ENCODE peak calls at places on chromosomes 5 and 9, in seven cellular contexts. One of them, this sample, is unnamed.

GRCh38 chr9:91785403-91785917 is 164.6 kb downstream of the ROR2 start:
- DNase-seq in central memory CD8-positive, alpha-beta T cell: no peak
- DNase-seq in Calu3: no peak
- DNase-seq in NAMALWA: no peak
- DNase-seq in amniotic stem cell: no peak
- DNase-seq in HuH-7: no peak
- DNase-seq in hepatocyte: no peak
- DNase-seq in this sample: no peak

GRCh38 chr5:67481362-67481761 is 284.8 kb upstream of the CD180 start:
- DNase-seq in central memory CD8-positive, alpha-beta T cell: no peak
- DNase-seq in Calu3: no peak
- DNase-seq in NAMALWA: no peak
- DNase-seq in amniotic stem cell: no peak
- DNase-seq in HuH-7: no peak
- DNase-seq in hepatocyte: no peak
- DNase-seq in this sample: no peak

GRCh38 chr9:77561321-77562020 is 86.7 kb downstream of the GNA14 start:
- DNase-seq in central memory CD8-positive, alpha-beta T cell: no peak
- DNase-seq in Calu3: no peak
- DNase-seq in NAMALWA: no peak
- DNase-seq in amniotic stem cell: no peak
- DNase-seq in HuH-7: no peak
- DNase-seq in hepatocyte: no peak
- DNase-seq in this sample: no peak

GRCh38 chr5:616342-617039 is 4.4 kb downstream of the CEP72 start:
- DNase-seq in central memory CD8-positive, alpha-beta T cell: no peak
- DNase-seq in Calu3: peak; percentile 33
- DNase-seq in NAMALWA: no peak
- DNase-seq in amniotic stem cell: no peak
- DNase-seq in HuH-7: no peak
- DNase-seq in hepatocyte: no peak
- DNase-seq in this sample: no peak

GRCh38 chr5:125576823-125577222 is 830.4 kb upstream of the ZNF608 start:
- DNase-seq in central memory CD8-positive, alpha-beta T cell: no peak
- DNase-seq in Calu3: no peak
- DNase-seq in NAMALWA: no peak
- DNase-seq in amniotic stem cell: no peak
- DNase-seq in HuH-7: no peak
- DNase-seq in hepatocyte: no peak
- DNase-seq in this sample: no peak

GRCh38 chr5:6770826-6771607 is 57.8 kb downstream of the TENT4A start:
- DNase-seq in central memory CD8-positive, alpha-beta T cell: no peak
- DNase-seq in Calu3: no peak
- DNase-seq in NAMALWA: no peak
- DNase-seq in amniotic stem cell: no peak
- DNase-seq in HuH-7: no peak
- DNase-seq in hepatocyte: no peak
- DNase-seq in this sample: no peak

GRCh38 chr5:131589510-131590348 is 45.3 kb downstream of the RAPGEF6 start:
- DNase-seq in central memory CD8-positive, alpha-beta T cell: peak; percentile 14
- DNase-seq in Calu3: peak; percentile 30
- DNase-seq in NAMALWA: peak; percentile 72
- DNase-seq in amniotic stem cell: peak; percentile 17
- DNase-seq in HuH-7: peak; percentile 77
- DNase-seq in hepatocyte: peak; percentile 76
- DNase-seq in this sample: peak; percentile 81

GRCh38 chr5:41636605-41637004 is 126.2 kb upstream of the PLCXD3 start:
- DNase-seq in central memory CD8-positive, alpha-beta T cell: no peak
- DNase-seq in Calu3: peak; percentile 10
- DNase-seq in NAMALWA: peak; percentile 64
- DNase-seq in amniotic stem cell: no peak
- DNase-seq in HuH-7: peak; percentile 24
- DNase-seq in hepatocyte: peak; percentile 31
- DNase-seq in this sample: no peak

GRCh38 chr9:89605181-89606048 is 603 bp downstream of the GADD45G start:
- DNase-seq in central memory CD8-positive, alpha-beta T cell: peak; percentile 16
- DNase-seq in Calu3: peak; percentile 41
- DNase-seq in NAMALWA: no peak
- DNase-seq in amniotic stem cell: no peak
- DNase-seq in HuH-7: peak; percentile 26
- DNase-seq in hepatocyte: peak; percentile 77
- DNase-seq in this sample: no peak

GRCh38 chr9:129852575-129852974 is 17.3 kb downstream of the USP20 start:
- DNase-seq in central memory CD8-positive, alpha-beta T cell: no peak
- DNase-seq in Calu3: no peak
- DNase-seq in NAMALWA: no peak
- DNase-seq in amniotic stem cell: no peak
- DNase-seq in HuH-7: no peak
- DNase-seq in hepatocyte: no peak
- DNase-seq in this sample: no peak

GRCh38 chr5:91266184-91266705 is 116.9 kb downstream of the ARRDC3 start:
- DNase-seq in central memory CD8-positive, alpha-beta T cell: no peak
- DNase-seq in Calu3: no peak
- DNase-seq in NAMALWA: peak; percentile 25
- DNase-seq in amniotic stem cell: peak; percentile 41
- DNase-seq in HuH-7: no peak
- DNase-seq in hepatocyte: peak; percentile 34
- DNase-seq in this sample: no peak

GRCh38 chr5:372911-373709 is 51.6 kb downstream of the AHRR start:
- DNase-seq in central memory CD8-positive, alpha-beta T cell: peak; percentile 8
- DNase-seq in Calu3: no peak
- DNase-seq in NAMALWA: no peak
- DNase-seq in amniotic stem cell: no peak
- DNase-seq in HuH-7: no peak
- DNase-seq in hepatocyte: no peak
- DNase-seq in this sample: no peak

GRCh38 chr5:139050432-139050831 is 147.7 kb downstream of the SIL1 start:
- DNase-seq in central memory CD8-positive, alpha-beta T cell: no peak
- DNase-seq in Calu3: no peak
- DNase-seq in NAMALWA: no peak
- DNase-seq in amniotic stem cell: no peak
- DNase-seq in HuH-7: no peak
- DNase-seq in hepatocyte: no peak
- DNase-seq in this sample: no peak

GRCh38 chr5:18772475-18772874 is 1138.2 kb downstream of the TAF11L14 start:
- DNase-seq in central memory CD8-positive, alpha-beta T cell: no peak
- DNase-seq in Calu3: peak; percentile 43
- DNase-seq in NAMALWA: peak; percentile 10
- DNase-seq in amniotic stem cell: no peak
- DNase-seq in HuH-7: no peak
- DNase-seq in hepatocyte: peak; percentile 60
- DNase-seq in this sample: no peak

GRCh38 chr5:149371296-149371962 is 7.7 kb downstream of the IL17B start:
- DNase-seq in central memory CD8-positive, alpha-beta T cell: peak; percentile 51
- DNase-seq in Calu3: peak; percentile 87
- DNase-seq in NAMALWA: peak; percentile 77
- DNase-seq in amniotic stem cell: peak; percentile 29
- DNase-seq in HuH-7: peak; percentile 80
- DNase-seq in hepatocyte: peak; percentile 81
- DNase-seq in this sample: peak; percentile 49

GRCh38 chr5:10599828-10600227 is 36.0 kb downstream of the ANKRD33B start:
- DNase-seq in central memory CD8-positive, alpha-beta T cell: no peak
- DNase-seq in Calu3: no peak
- DNase-seq in NAMALWA: no peak
- DNase-seq in amniotic stem cell: peak; percentile 4
- DNase-seq in HuH-7: no peak
- DNase-seq in hepatocyte: no peak
- DNase-seq in this sample: no peak

GRCh38 chr9:128214571-128215490 is 11.7 kb downstream of the DNM1 start:
- DNase-seq in central memory CD8-positive, alpha-beta T cell: no peak
- DNase-seq in Calu3: peak; percentile 36
- DNase-seq in NAMALWA: no peak
- DNase-seq in amniotic stem cell: no peak
- DNase-seq in HuH-7: no peak
- DNase-seq in hepatocyte: peak; percentile 7
- DNase-seq in this sample: no peak

GRCh38 chr5:147788023-147788422 is 5.5 kb upstream of the JAKMIP2 start:
- DNase-seq in central memory CD8-positive, alpha-beta T cell: no peak
- DNase-seq in Calu3: no peak
- DNase-seq in NAMALWA: no peak
- DNase-seq in amniotic stem cell: no peak
- DNase-seq in HuH-7: no peak
- DNase-seq in hepatocyte: no peak
- DNase-seq in this sample: no peak

GRCh38 chr5:157167219-157167621 is 1.2 kb upstream of the GARIN3 start:
- DNase-seq in central memory CD8-positive, alpha-beta T cell: no peak
- DNase-seq in Calu3: no peak
- DNase-seq in NAMALWA: no peak
- DNase-seq in amniotic stem cell: peak; percentile 16
- DNase-seq in HuH-7: no peak
- DNase-seq in hepatocyte: peak; percentile 32
- DNase-seq in this sample: no peak

GRCh38 chr5:162209005-162209605 is 141.5 kb downstream of the GABRG2 start:
- DNase-seq in central memory CD8-positive, alpha-beta T cell: no peak
- DNase-seq in Calu3: no peak
- DNase-seq in NAMALWA: peak; percentile 68
- DNase-seq in amniotic stem cell: no peak
- DNase-seq in HuH-7: peak; percentile 28
- DNase-seq in hepatocyte: peak; percentile 76
- DNase-seq in this sample: peak; percentile 74

GRCh38 chr9:129609486-129610192 is 11.3 kb downstream of the C9orf50 start:
- DNase-seq in central memory CD8-positive, alpha-beta T cell: peak; percentile 77
- DNase-seq in Calu3: peak; percentile 70
- DNase-seq in NAMALWA: peak; percentile 35
- DNase-seq in amniotic stem cell: no peak
- DNase-seq in HuH-7: peak; percentile 56
- DNase-seq in hepatocyte: peak; percentile 55
- DNase-seq in this sample: no peak

GRCh38 chr5:159330131-159330530 is at the start of gene IL12B:
- DNase-seq in central memory CD8-positive, alpha-beta T cell: no peak
- DNase-seq in Calu3: no peak
- DNase-seq in NAMALWA: no peak
- DNase-seq in amniotic stem cell: no peak
- DNase-seq in HuH-7: no peak
- DNase-seq in hepatocyte: no peak
- DNase-seq in this sample: no peak

GRCh38 chr5:59845733-59846132 is 47.8 kb downstream of the PDE4D start:
- DNase-seq in central memory CD8-positive, alpha-beta T cell: no peak
- DNase-seq in Calu3: no peak
- DNase-seq in NAMALWA: no peak
- DNase-seq in amniotic stem cell: no peak
- DNase-seq in HuH-7: no peak
- DNase-seq in hepatocyte: peak; percentile 22
- DNase-seq in this sample: no peak

GRCh38 chr5:56128166-56128565 is 105.0 kb downstream of the ANKRD55 start:
- DNase-seq in central memory CD8-positive, alpha-beta T cell: no peak
- DNase-seq in Calu3: no peak
- DNase-seq in NAMALWA: no peak
- DNase-seq in amniotic stem cell: no peak
- DNase-seq in HuH-7: no peak
- DNase-seq in hepatocyte: no peak
- DNase-seq in this sample: no peak

GRCh38 chr5:150428978-150429377 is 16.3 kb upstream of the CD74 start:
- DNase-seq in central memory CD8-positive, alpha-beta T cell: no peak
- DNase-seq in Calu3: no peak
- DNase-seq in NAMALWA: no peak
- DNase-seq in amniotic stem cell: no peak
- DNase-seq in HuH-7: no peak
- DNase-seq in hepatocyte: no peak
- DNase-seq in this sample: no peak

GRCh38 chr5:88322785-88323184 is 54.1 kb upstream of the TMEM161B start:
- DNase-seq in central memory CD8-positive, alpha-beta T cell: no peak
- DNase-seq in Calu3: no peak
- DNase-seq in NAMALWA: no peak
- DNase-seq in amniotic stem cell: no peak
- DNase-seq in HuH-7: no peak
- DNase-seq in hepatocyte: no peak
- DNase-seq in this sample: no peak

GRCh38 chr9:30972654-30973053 is 1411.8 kb upstream of the ACO1 start:
- DNase-seq in central memory CD8-positive, alpha-beta T cell: no peak
- DNase-seq in Calu3: no peak
- DNase-seq in NAMALWA: no peak
- DNase-seq in amniotic stem cell: no peak
- DNase-seq in HuH-7: no peak
- DNase-seq in hepatocyte: no peak
- DNase-seq in this sample: no peak

GRCh38 chr9:72816666-72817065 is 136.2 kb downstream of the ALDH1A1 start:
- DNase-seq in central memory CD8-positive, alpha-beta T cell: no peak
- DNase-seq in Calu3: no peak
- DNase-seq in NAMALWA: no peak
- DNase-seq in amniotic stem cell: no peak
- DNase-seq in HuH-7: no peak
- DNase-seq in hepatocyte: no peak
- DNase-seq in this sample: no peak

GRCh38 chr5:42950091-42950465 is 90.0 kb downstream of the ANXA2R start:
- DNase-seq in central memory CD8-positive, alpha-beta T cell: no peak
- DNase-seq in Calu3: no peak
- DNase-seq in NAMALWA: no peak
- DNase-seq in amniotic stem cell: no peak
- DNase-seq in HuH-7: no peak
- DNase-seq in hepatocyte: no peak
- DNase-seq in this sample: no peak

GRCh38 chr5:123670981-123671557 is 159.1 kb downstream of the CSNK1G3 start:
- DNase-seq in central memory CD8-positive, alpha-beta T cell: no peak
- DNase-seq in Calu3: peak; percentile 47
- DNase-seq in NAMALWA: peak; percentile 76
- DNase-seq in amniotic stem cell: no peak
- DNase-seq in HuH-7: no peak
- DNase-seq in hepatocyte: peak; percentile 70
- DNase-seq in this sample: peak; percentile 73

GRCh38 chr9:106745457-106745856 is 117.5 kb upstream of the ZNF462 start:
- DNase-seq in central memory CD8-positive, alpha-beta T cell: no peak
- DNase-seq in Calu3: no peak
- DNase-seq in NAMALWA: no peak
- DNase-seq in amniotic stem cell: no peak
- DNase-seq in HuH-7: no peak
- DNase-seq in hepatocyte: no peak
- DNase-seq in this sample: no peak

GRCh38 chr5:106876665-106877194 is 794.0 kb downstream of the EFNA5 start:
- DNase-seq in central memory CD8-positive, alpha-beta T cell: no peak
- DNase-seq in Calu3: no peak
- DNase-seq in NAMALWA: peak; percentile 54
- DNase-seq in amniotic stem cell: no peak
- DNase-seq in HuH-7: no peak
- DNase-seq in hepatocyte: no peak
- DNase-seq in this sample: no peak

GRCh38 chr5:137498301-137498735 is 808 bp downstream of the SPOCK1 start:
- DNase-seq in central memory CD8-positive, alpha-beta T cell: no peak
- DNase-seq in Calu3: no peak
- DNase-seq in NAMALWA: no peak
- DNase-seq in amniotic stem cell: no peak
- DNase-seq in HuH-7: no peak
- DNase-seq in hepatocyte: peak; percentile 20
- DNase-seq in this sample: no peak

GRCh38 chr5:72920690-72921089 is 35.2 kb upstream of the FCHO2 start:
- DNase-seq in central memory CD8-positive, alpha-beta T cell: no peak
- DNase-seq in Calu3: no peak
- DNase-seq in NAMALWA: peak; percentile 46
- DNase-seq in amniotic stem cell: no peak
- DNase-seq in HuH-7: no peak
- DNase-seq in hepatocyte: no peak
- DNase-seq in this sample: no peak

This sample was measured in pons.